ENCODE peak calls at places on chromosomes 4 and X, in eight cellular contexts. O is NCI-H2107; L is neural crest cell; V is ovary; R is GM23248; N is activated CD4-positive, CD25-positive, alpha-beta regulatory T cell treated with anti-CD3 and anti-CD28 coated beads, Interleukin-2, amount 50 U/mL, for 16 hours; D is mesothelial cell of epicardium; I is uterus. Y is an unnamed sample.

GRCh38 chrX:134948333-134949241 is 42.2 kb upstream of the SMIM10 start:
- DNase-seq in O (no peak), L (no peak), V (no peak), R (peak), N (no peak), D (no peak), I (no peak), Y (no peak)

GRCh38 chr4:5639556-5639955 is 68.8 kb downstream of the EVC2 start:
- DNase-seq in O (no peak), L (no peak), V (no peak), R (no peak), N (no peak), D (no peak), I (no peak), Y (no peak)

GRCh38 chr4:22897520-22898108 is 204.9 kb downstream of the GBA3 start:
- DNase-seq in O (no peak), L (peak), V (no peak), R (peak), N (no peak), D (peak), I (no peak), Y (no peak)

GRCh38 chr4:68724426-68724825 is 54.0 kb upstream of the UGT2B15 start:
- DNase-seq in O (no peak), L (no peak), V (no peak), R (no peak), N (no peak), D (no peak), I (no peak), Y (no peak)

GRCh38 chrX:19709812-19710518 is 177.4 kb downstream of the SH3KBP1 start:
- DNase-seq in O (no peak), L (no peak), V (no peak), R (peak), N (no peak), D (no peak), I (no peak), Y (no peak)

GRCh38 chrX:131778269-131779218 is 234.7 kb downstream of the OR13H1 start:
- DNase-seq in O (no peak), L (no peak), V (peak), R (no peak), N (no peak), D (no peak), I (peak), Y (peak)

GRCh38 chr4:34293459-34293858 is 1950.9 kb downstream of the ARAP2 start:
- DNase-seq in O (no peak), L (no peak), V (no peak), R (no peak), N (no peak), D (no peak), I (no peak), Y (no peak)

GRCh38 chr4:128853741-128854140 is 44.2 kb downstream of the JADE1 start:
- DNase-seq in O (no peak), L (no peak), V (no peak), R (peak), N (no peak), D (no peak), I (no peak), Y (no peak)

GRCh38 chr4:156686120-156686519 is 285.5 kb downstream of the PDGFC start:
- DNase-seq in O (no peak), L (no peak), V (no peak), R (peak), N (no peak), D (no peak), I (no peak), Y (no peak)

GRCh38 chr4:105594094-105595010 is 41.9 kb downstream of the ARHGEF38 start:
- DNase-seq in O (no peak), L (no peak), V (no peak), R (no peak), N (no peak), D (no peak), I (no peak), Y (no peak)